ENCODE peak calls at places on chromosomes 1 and 21, in six cellular contexts. D is Peyer's patch, Q is PC-3, R is tibial nerve, C is endodermal cell, G is heart right ventricle. A is an unnamed sample.

GRCh38 chr1:11797525-11798216 is 8.1 kb downstream of the MTHFR start:
- DNase-seq in D (no peak), R (peak; percentile 53), C (no peak), Q (no peak), G (peak; percentile 69), A (no peak)

GRCh38 chr1:172612478-172612877 is 46.4 kb upstream of the FASLG start:
- DNase-seq in Q (no peak), G (no peak), D (no peak), R (no peak), C (no peak), A (no peak)

GRCh38 chr21:36425286-36425685 is 40.1 kb downstream of the CHAF1B start:
- DNase-seq in Q (no peak), C (no peak), G (no peak), R (no peak), D (no peak), A (no peak)

GRCh38 chr1:43058545-43059360 is 100.1 kb upstream of the SLC2A1 start:
- DNase-seq in G (no peak), D (no peak), Q (peak; percentile 56), C (peak; percentile 69), R (no peak), A (no peak)

GRCh38 chr1:246782120-246782900 is 58.1 kb downstream of the SCCPDH start:
- DNase-seq in D (no peak), R (no peak), G (peak; percentile 50), Q (peak; percentile 42), C (peak; percentile 44), A (no peak)

GRCh38 chr1:109906839-109907180 is 3.8 kb upstream of the CSF1 start:
- DNase-seq in Q (no peak), D (no peak), G (no peak), R (no peak), C (peak; percentile 61), A (no peak)

GRCh38 chr1:201810466-201811216 is 18.3 kb upstream of the IPO9 start:
- DNase-seq in Q (no peak), C (no peak), G (no peak), R (no peak), D (no peak), A (no peak)

GRCh38 chr1:92755541-92756351 is 29.2 kb downstream of the EVI5 start:
- DNase-seq in D (no peak), C (no peak), R (no peak), Q (no peak), G (peak; percentile 76), A (no peak)

GRCh38 chr1:7437608-7438395 is 333.3 kb upstream of the VAMP3 start:
- DNase-seq in D (no peak), C (no peak), Q (no peak), R (no peak), G (no peak), A (no peak)

GRCh38 chr1:186878356-186878755 is 49.6 kb downstream of the PLA2G4A start:
- DNase-seq in R (no peak), C (no peak), Q (no peak), D (no peak), G (no peak), A (no peak)

GRCh38 chr1:92481598-92482403 is 4.9 kb downstream of the GFI1 start:
- DNase-seq in Q (no peak), G (no peak), C (peak; percentile 66), R (no peak), D (no peak), A (no peak)

DNA sequence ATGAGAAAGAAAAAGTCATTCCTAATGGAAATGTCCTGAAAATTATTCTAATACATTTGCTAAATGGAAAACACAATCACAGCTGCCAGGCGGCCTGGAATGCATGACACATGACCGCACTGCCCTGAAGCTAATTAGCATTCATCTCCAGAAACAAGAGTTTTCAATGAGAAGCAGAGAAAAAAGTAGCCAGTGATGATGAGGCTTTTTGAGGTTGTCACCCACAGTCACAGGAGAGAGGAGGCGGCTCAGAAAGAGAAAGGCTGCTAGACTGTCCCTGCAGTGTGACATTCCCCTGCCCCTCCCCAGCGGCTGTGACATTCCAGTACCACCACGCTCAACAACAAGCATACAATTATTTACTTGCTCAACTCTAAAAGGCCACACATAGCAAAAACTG is 122.9 kb upstream of the KRTAP19-8 start:
- DNase-seq in D (no peak), R (no peak), Q (no peak), G (no peak), C (peak; percentile 91), A (no peak)
- H3K4me1 ChIP-seq in D (no peaks in the 10 kb centered on the region), R (peaks cover 6% of the 10 kb centered on the region), Q (peaks cover 8% of the 10 kb centered on the region), G (no peaks in the 10 kb centered on the region), C (peaks cover 14% of the 10 kb centered on the region), A (peaks cover 86% of the 10 kb centered on the region)

GRCh38 chr1:50976111-50976889 is 6.3 kb downstream of the CDKN2C start:
- DNase-seq in R (peak; percentile 4), G (no peak), D (no peak), C (peak; percentile 53), Q (peak; percentile 52), A (no peak)
- H3K4me3 ChIP-seq in R (peak overlapping the region; percentile 70), G (peak overlapping the region; percentile 75), D (peak overlapping the region; percentile 56), C (peak overlapping the region; percentile 75), Q (peak overlapping the region; percentile 85), A (peak overlapping the region; percentile 82)

DNA sequence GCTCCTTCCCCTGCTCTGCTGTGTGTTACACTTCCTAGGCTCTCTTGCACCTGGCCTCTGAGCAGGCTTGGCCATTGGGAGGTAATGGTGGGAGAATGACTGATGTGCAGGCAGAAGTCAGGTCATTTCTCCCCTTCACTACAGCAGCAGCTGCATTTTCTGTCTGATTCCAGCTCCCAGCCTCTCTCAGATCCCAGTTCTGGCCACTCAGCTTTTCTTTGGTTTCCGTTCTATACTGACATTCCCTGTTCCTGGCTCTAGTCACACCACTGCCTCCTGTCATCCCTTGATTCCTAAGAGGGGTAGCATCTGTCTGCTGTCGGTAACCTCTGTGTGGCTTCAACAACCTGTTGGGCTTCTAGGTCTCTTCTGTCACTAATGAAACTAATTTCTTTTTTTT is 127.7 kb upstream of the HOOK1 start:
- DNase-seq in Q (no peak), C (no peak), D (no peak), R (no peak), G (no peak), A (no peak)
- H3K27ac ChIP-seq in Q (no peak overlapping the region), C (no peak overlapping the region), D (no peak overlapping the region), R (no peak overlapping the region), G (no peak overlapping the region), A (no peak overlapping the region)

GRCh38 chr1:21295545-21295944 is 5.3 kb upstream of the ECE1 start:
- DNase-seq in C (no peak), D (no peak), Q (no peak), G (no peak), R (no peak), A (no peak)
- H3K4me1 ChIP-seq in C (peaks cover 7% of the 10 kb centered on the region), D (no peaks in the 10 kb centered on the region), Q (peaks cover 33% of the 10 kb centered on the region), G (peaks cover 7% of the 10 kb centered on the region), R (peaks cover 41% of the 10 kb centered on the region), A (peaks cover 91% of the 10 kb centered on the region)

GRCh38 chr21:16309250-16309971 is 579.6 kb downstream of the USP25 start:
- DNase-seq in D (no peak), Q (no peak), C (no peak), R (no peak), G (no peak), A (no peak)
- H3K4me3 ChIP-seq in D (no peak overlapping the region), Q (no peak overlapping the region), C (no peak overlapping the region), R (peak overlapping the region; percentile 6), G (no peak overlapping the region), A (no peak overlapping the region)

GRCh38 chr21:38267136-38267535 is 10.3 kb downstream of the KCNJ15 start:
- DNase-seq in C (no peak), R (no peak), Q (no peak), D (no peak), G (no peak), A (no peak)

GRCh38 chr21:38266732-38267131 is 9.9 kb downstream of the KCNJ15 start:
- DNase-seq in D (no peak), R (no peak), G (no peak), C (no peak), Q (peak; percentile 60), A (no peak)

GRCh38 chr21:38267991-38268858 is 11.4 kb downstream of the KCNJ15 start:
- DNase-seq in Q (peak; percentile 51), R (no peak), C (no peak), G (no peak), D (no peak), A (no peak)

GRCh38 chr21:38269567-38269917 is 12.8 kb downstream of the KCNJ15 start:
- DNase-seq in R (no peak), Q (no peak), C (no peak), G (no peak), D (no peak), A (no peak)

DNA sequence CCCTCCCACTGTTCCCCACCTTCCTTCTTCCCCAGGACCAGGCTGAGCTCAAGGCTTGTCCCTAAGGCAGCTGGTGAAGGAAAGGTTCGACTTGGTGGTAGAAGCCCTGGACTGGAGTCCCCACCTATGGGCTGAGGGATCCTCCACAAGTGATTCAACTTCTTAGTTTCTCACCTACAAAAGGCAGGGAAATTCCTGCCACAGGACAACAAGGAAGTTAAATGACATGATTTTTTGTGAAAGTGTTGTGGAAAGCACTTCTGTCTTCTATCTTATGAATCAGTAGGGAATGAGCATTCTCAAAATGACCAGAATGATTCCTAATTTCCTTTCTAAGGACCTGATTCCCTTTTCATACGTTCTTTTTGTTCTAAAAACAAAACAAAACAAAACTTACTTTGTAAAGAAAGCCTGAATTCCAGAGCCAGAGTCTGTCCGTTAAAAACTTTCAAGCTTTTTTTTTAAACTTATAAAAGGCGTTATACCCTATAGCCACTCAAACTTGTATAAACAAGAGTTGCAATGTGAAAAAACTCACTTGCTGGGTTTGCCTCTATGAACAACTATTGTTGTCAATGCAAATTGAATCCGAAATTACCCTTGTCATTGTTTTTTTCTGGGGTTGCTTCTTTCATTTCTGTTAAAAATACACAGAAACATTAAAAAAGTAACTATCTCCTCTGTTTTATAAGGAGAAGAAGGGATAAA is 12.2 kb downstream of the KCNJ15 start:
- DNase-seq in G (no peak), C (no peak), D (no peak), Q (no peak), R (no peak), A (no peak)
- H3K27ac ChIP-seq in G (no peak overlapping the region), C (no peak overlapping the region), D (no peak overlapping the region), Q (peak overlapping the region; percentile 47), R (peak overlapping the region; percentile 8), A (no peak overlapping the region)

A was measured in CD8-positive, alpha-beta memory T cell.